ENCODE peak calls at places on chromosomes 2 and 18, in nine cellular contexts. M is HCT116; E is SK-N-SH; J is left ventricle myocardium inferior; K is CD8-positive, alpha-beta T cell; Q is tibial nerve; W is upper lobe of right lung; H is cardiac muscle cell; Y is endodermal cell. F is an unnamed sample. For H3K4me1, the result is how much of the 10 kb centered on the place peaks cover.

GRCh38 chr2:140248623-140249022 is 1468.4 kb upstream of the NXPH2 start:
- DNase-seq in M (no peak), E (no peak), J (no peak), K (no peak), Q (no peak), W (no peak), H (no peak), Y (no peak), F (no peak)

GRCh38 chr2:19989681-19990415 is at the start of gene WDR35:
- DNase-seq in M (peak), E (peak), J (peak), K (peak), Q (peak), W (peak), H (peak), Y (peak), F (peak)

GRCh38 chr2:233566141-233566956 is at the start of gene USP40:
- DNase-seq in M (peak), E (peak), J (peak), K (peak), Q (peak), W (peak), H (peak), Y (peak), F (peak)

GRCh38 chr2:70978388-70979357 is at the start of gene ANKRD53:
- DNase-seq in M (no peak), E (peak), J (peak), K (peak), Q (no peak), W (peak), H (peak), Y (peak), F (peak)

GRCh38 chr2:77939801-77940200 is 417.6 kb upstream of the LRRTM4 start:
- DNase-seq in M (no peak), E (no peak), J (no peak), K (no peak), Q (no peak), W (no peak), H (no peak), Y (no peak), F (no peak)

GRCh38 chr2:121501070-121501469 is 29.6 kb upstream of the RNU4ATAC start:
- DNase-seq in M (no peak), E (no peak), J (no peak), K (no peak), Q (no peak), W (no peak), H (no peak), Y (no peak), F (no peak)

GRCh38 chr2:130759906-130760753 is 4.8 kb downstream of the AMER3 start:
- DNase-seq in M (no peak), E (peak), J (no peak), K (no peak), Q (no peak), W (no peak), H (peak), Y (no peak), F (no peak)

GRCh38 chr2:238376884-238377391 is 49.8 kb upstream of the ASB1 start:
- DNase-seq in M (no peak), E (no peak), J (no peak), K (no peak), Q (no peak), W (no peak), H (no peak), Y (no peak), F (no peak)

GRCh38 chr2:12896283-12897014 is 179.7 kb downstream of the TRIB2 start:
- DNase-seq in M (no peak), E (no peak), J (no peak), K (no peak), Q (no peak), W (no peak), H (no peak), Y (no peak), F (no peak)

GRCh38 chr2:200748779-200749178 is 62.9 kb upstream of the BZW1 start:
- DNase-seq in M (no peak), E (no peak), J (no peak), K (no peak), Q (no peak), W (no peak), H (no peak), Y (no peak), F (no peak)

GRCh38 chr2:70084973-70085710 is 2.1 kb upstream of the PCBP1 start:
- DNase-seq in M (peak), E (no peak), J (no peak), K (peak), Q (no peak), W (no peak), H (no peak), Y (peak), F (peak)

GRCh38 chr18:56166914-56167313 is 471.5 kb downstream of the TXNL1 start:
- DNase-seq in M (no peak), E (no peak), J (no peak), K (no peak), Q (no peak), W (no peak), H (no peak), Y (no peak), F (no peak)

GRCh38 chr2:144630459-144631215 is 110.7 kb upstream of the ZEB2 start:
- DNase-seq in M (no peak), E (no peak), J (no peak), K (no peak), Q (no peak), W (no peak), H (peak), Y (no peak), F (no peak)

GRCh38 chr2:203501870-203502269 is 33.2 kb downstream of the RAPH1 start:
- DNase-seq in M (no peak), E (no peak), J (no peak), K (no peak), Q (no peak), W (no peak), H (no peak), Y (no peak), F (no peak)

GRCh38 chr2:84427235-84428138 is 31.6 kb downstream of the SUCLG1 start:
- DNase-seq in M (no peak), E (no peak), J (no peak), K (no peak), Q (no peak), W (no peak), H (no peak), Y (no peak), F (no peak)

GRCh38 chr2:62596061-62596658 is 90.2 kb upstream of the TMEM17 start:
- DNase-seq in M (no peak), E (peak), J (no peak), K (no peak), Q (no peak), W (no peak), H (no peak), Y (no peak), F (no peak)

GRCh38 chr18:28581503-28582169 is 404.7 kb upstream of the CDH2 start:
- DNase-seq in M (no peak), E (peak), J (no peak), K (no peak), Q (no peak), W (no peak), H (no peak), Y (no peak), F (no peak)

GRCh38 chr2:108884629-108885028 is 98.1 kb downstream of the CCDC138 start:
- DNase-seq in M (no peak), E (no peak), J (no peak), K (no peak), Q (no peak), W (peak), H (peak), Y (peak), F (no peak)

GRCh38 chr2:165697727-165698620 is 96.1 kb downstream of the GALNT3 start:
- DNase-seq in M (no peak), E (no peak), J (no peak), K (no peak), Q (no peak), W (no peak), H (no peak), Y (no peak), F (no peak)

GRCh38 chr2:102942098-102942497 is 180.3 kb downstream of the TMEM182 start:
- DNase-seq in M (no peak), E (no peak), J (no peak), K (no peak), Q (no peak), W (no peak), H (no peak), Y (no peak), F (no peak)

GRCh38 chr2:225104971-225105370 is 62.7 kb upstream of the DOCK10 start:
- DNase-seq in M (peak), E (no peak), J (no peak), K (no peak), Q (no peak), W (no peak), H (no peak), Y (no peak), F (no peak)

GRCh38 chr2:66103581-66103980 is 331.3 kb upstream of the MEIS1 start:
- DNase-seq in M (no peak), E (no peak), J (no peak), K (no peak), Q (no peak), W (no peak), H (no peak), Y (no peak), F (no peak)

GRCh38 chr18:48914581-48915251 is 36.0 kb downstream of the SMAD7 start:
- DNase-seq in M (no peak), E (no peak), J (no peak), K (no peak), Q (no peak), W (peak), H (peak), Y (peak), F (no peak)

GRCh38 chr2:142944721-142945120 is 67.3 kb downstream of the KYNU start:
- DNase-seq in M (no peak), E (no peak), J (no peak), K (no peak), Q (no peak), W (no peak), H (no peak), Y (no peak), F (no peak)

GRCh38 chr2:95265182-95265581 is 9.1 kb upstream of the PROM2 start:
- DNase-seq in M (no peak), E (no peak), J (no peak), K (peak), Q (no peak), W (peak), H (no peak), Y (no peak), F (no peak)

GRCh38 chr2:137178955-137179377 is 413.6 kb downstream of the THSD7B start:
- DNase-seq in M (no peak), E (no peak), J (no peak), K (no peak), Q (no peak), W (no peak), H (no peak), Y (no peak), F (no peak)

GRCh38 chr2:120552800-120553471 is 182.7 kb upstream of the GLI2 start:
- DNase-seq in M (peak), E (no peak), J (peak), K (no peak), Q (peak), W (peak), H (peak), Y (peak), F (peak)

GRCh38 chr2:54605836-54606235 is 117.6 kb upstream of the EML6 start:
- DNase-seq in M (no peak), E (no peak), J (no peak), K (no peak), Q (no peak), W (no peak), H (no peak), Y (no peak), F (no peak)

GRCh38 chr2:54602736-54603322 is 120.6 kb upstream of the EML6 start:
- DNase-seq in M (no peak), E (no peak), J (no peak), K (no peak), Q (no peak), W (no peak), H (no peak), Y (no peak), F (no peak)

GRCh38 chr2:54604771-54605350 is 118.6 kb upstream of the EML6 start:
- DNase-seq in M (no peak), E (no peak), J (no peak), K (no peak), Q (no peak), W (no peak), H (no peak), Y (no peak), F (no peak)

GRCh38 chr2:54603357-54603756 is 120.1 kb upstream of the EML6 start:
- DNase-seq in M (no peak), E (no peak), J (no peak), K (no peak), Q (no peak), W (no peak), H (no peak), Y (no peak), F (no peak)

GRCh38 chr2:54603796-54604195 is 119.7 kb upstream of the EML6 start:
- DNase-seq in M (no peak), E (no peak), J (no peak), K (no peak), Q (no peak), W (no peak), H (no peak), Y (no peak), F (no peak)
- H3K4me1 ChIP-seq in M (under half), E (under half), J (half or more), K (half or more), Q (under half), W (half or more), H (half or more), Y (under half), F (half or more)

GRCh38 chr2:151805343-151805742 is 22.9 kb downstream of the ARL5A start:
- DNase-seq in M (no peak), E (no peak), J (no peak), K (no peak), Q (no peak), W (no peak), H (no peak), Y (no peak), F (no peak)
- H3K27ac ChIP-seq in M (no peak), E (no peak), J (no peak), K (no peak), Q (no peak), W (no peak), H (no peak), Y (no peak), F (no peak)

DNA sequence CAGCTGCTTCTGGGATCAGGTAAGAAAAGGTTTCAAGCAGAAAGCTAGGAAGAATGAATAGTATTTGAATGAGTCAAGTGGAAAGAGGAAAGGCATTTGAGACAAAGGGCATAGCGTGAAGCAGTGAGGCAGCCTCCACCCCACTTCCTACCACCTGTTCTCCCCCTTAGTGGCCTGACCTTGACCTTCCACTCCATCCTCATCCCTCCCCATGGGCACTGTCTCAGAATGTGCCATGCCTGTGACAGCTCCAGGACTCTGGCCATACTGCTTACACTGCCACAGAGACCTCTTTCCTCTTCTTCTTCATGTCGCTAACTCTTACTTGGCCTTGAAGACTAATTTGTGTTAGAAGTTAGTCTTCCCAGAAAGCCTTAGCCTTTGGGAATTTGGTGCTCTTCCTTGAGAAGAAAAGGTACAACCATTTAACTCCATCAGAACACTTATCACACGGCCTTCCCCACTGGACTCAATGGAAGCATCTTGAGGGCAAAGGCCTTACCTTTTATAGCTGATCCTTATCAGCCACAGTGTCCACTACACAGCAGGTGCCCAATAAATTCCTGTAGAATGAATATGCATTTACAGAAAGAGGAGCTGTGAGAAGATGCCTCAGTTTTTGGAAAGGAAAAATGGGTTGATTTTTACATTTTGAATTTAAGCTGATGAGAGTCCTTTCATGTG is 15.2 kb upstream of the NOSTRIN start:
- DNase-seq in M (no peak), E (no peak), J (no peak), K (no peak), Q (no peak), W (no peak), H (no peak), Y (no peak), F (no peak)
- TF ChIP-seq CTCF in M (no peak), E (no peak), J (no peak), K (no peak), Q (no peak), W (no peak), H (no peak), Y (no peak), F (no peak)

GRCh38 chr2:27003003-27003402 is 29.8 kb upstream of the TMEM214 start:
- DNase-seq in M (no peak), E (no peak), J (no peak), K (no peak), Q (no peak), W (no peak), H (no peak), Y (no peak), F (no peak)
- H3K4me1 ChIP-seq in M (under half), E (under half), J (under half), K (under half), Q (under half), W (under half), H (half or more), Y (under half), F (under half)

GRCh38 chr2:174051741-174052638 is 86.8 kb upstream of the SP3 start:
- DNase-seq in M (peak), E (peak), J (no peak), K (no peak), Q (no peak), W (no peak), H (peak), Y (peak), F (no peak)

GRCh38 chr2:174051039-174051438 is 85.9 kb upstream of the SP3 start:
- DNase-seq in M (no peak), E (no peak), J (no peak), K (no peak), Q (no peak), W (no peak), H (no peak), Y (no peak), F (no peak)

GRCh38 chr2:174053285-174053684 is 88.1 kb upstream of the SP3 start:
- DNase-seq in M (no peak), E (no peak), J (no peak), K (no peak), Q (no peak), W (no peak), H (no peak), Y (peak), F (no peak)

GRCh38 chr2:174052639-174052976 is 87.4 kb upstream of the SP3 start:
- DNase-seq in M (no peak), E (no peak), J (no peak), K (no peak), Q (no peak), W (no peak), H (no peak), Y (no peak), F (no peak)

GRCh38 chr2:174053784-174054183 is 88.6 kb upstream of the SP3 start:
- DNase-seq in M (no peak), E (no peak), J (no peak), K (no peak), Q (no peak), W (no peak), H (no peak), Y (peak), F (no peak)
- H3K27ac ChIP-seq in M (no peak), E (no peak), J (peak), K (no peak), Q (no peak), W (no peak), H (no peak), Y (peak), F (no peak)

GRCh38 chr2:49044265-49044664 is 110.0 kb downstream of the FSHR start:
- DNase-seq in M (no peak), E (no peak), J (no peak), K (no peak), Q (no peak), W (no peak), H (no peak), Y (no peak), F (no peak)

GRCh38 chr2:49045083-49045482 is 109.2 kb downstream of the FSHR start:
- DNase-seq in M (no peak), E (no peak), J (no peak), K (no peak), Q (no peak), W (no peak), H (no peak), Y (no peak), F (no peak)

GRCh38 chr2:49043405-49043982 is 110.8 kb downstream of the FSHR start:
- DNase-seq in M (no peak), E (no peak), J (no peak), K (no peak), Q (no peak), W (no peak), H (no peak), Y (no peak), F (no peak)

GRCh38 chr2:49042510-49042909 is 111.8 kb downstream of the FSHR start:
- DNase-seq in M (no peak), E (no peak), J (no peak), K (no peak), Q (no peak), W (no peak), H (no peak), Y (no peak), F (no peak)

DNA sequence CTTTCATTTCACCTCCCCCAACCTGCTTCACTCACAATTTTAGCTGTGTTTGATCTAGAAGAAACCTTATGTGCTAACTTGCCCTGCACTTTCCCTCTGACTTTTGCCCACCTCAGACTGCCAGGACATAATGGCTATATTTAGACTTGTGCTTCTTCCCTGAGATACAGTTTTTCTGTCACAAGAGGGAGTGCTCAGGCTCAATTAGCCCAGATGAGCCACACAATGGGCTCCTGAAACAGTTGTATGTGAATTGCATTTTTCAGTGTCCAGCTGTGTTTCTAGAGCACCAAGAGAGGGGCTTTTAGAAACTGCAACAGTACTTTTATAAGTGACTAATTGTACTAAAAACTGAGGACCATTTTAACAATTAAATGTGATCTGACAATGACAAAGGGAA is 109.6 kb downstream of the FSHR start:
- DNase-seq in M (no peak), E (peak), J (no peak), K (no peak), Q (no peak), W (no peak), H (peak), Y (peak), F (no peak)
- TF ChIP-seq CTCF in M (no peak), E (no peak), J (peak), K (no peak), Q (no peak), W (no peak), H (peak), Y (peak), F (no peak)

GRCh38 chr2:204665771-204666170 is 120.5 kb downstream of the PARD3B start:
- DNase-seq in M (no peak), E (no peak), J (no peak), K (no peak), Q (no peak), W (no peak), H (no peak), Y (no peak), F (no peak)
- H3K4me1 ChIP-seq in M (under half), E (under half), J (under half), K (under half), Q (under half), W (under half), H (under half), Y (under half), F (under half)